ENCODE peak calls at places on chromosomes 2 and 18, in six cellular contexts. Z is NCI-H2081 treated with DMSO at 0.1 percent for 48 hours, G is uterus, B is amygdala, D is NAMALWA, F is H54. R is an unnamed sample.

GRCh38 chr2:226701052-226701451 is 98.6 kb downstream of the IRS1 start:
- DNase-seq in Z (no peak), G (no peak), B (no peak), D (no peak), F (no peak), R (no peak)

GRCh38 chr2:177726853-177727465 is 334.4 kb downstream of the AGPS start:
- DNase-seq in Z (no peak), G (no peak), B (no peak), D (no peak), F (no peak), R (no peak)

GRCh38 chr18:7946724-7947377 is 379.7 kb downstream of the PTPRM start:
- DNase-seq in Z (peak), G (no peak), B (peak), D (no peak), F (no peak), R (no peak)

GRCh38 chr2:98809878-98810587 is 79.1 kb upstream of the MGAT4A start:
- DNase-seq in Z (no peak), G (no peak), B (no peak), D (no peak), F (no peak), R (no peak)

GRCh38 chr2:234864518-234864917 is 87.3 kb upstream of the SH3BP4 start:
- DNase-seq in Z (no peak), G (no peak), B (no peak), D (no peak), F (no peak), R (no peak)

GRCh38 chr2:3134026-3134571 is 243.5 kb downstream of the EIPR1 start:
- DNase-seq in Z (no peak), G (no peak), B (no peak), D (no peak), F (no peak), R (no peak)

GRCh38 chr18:10278265-10278664 is 176.2 kb upstream of the APCDD1 start:
- DNase-seq in Z (no peak), G (no peak), B (no peak), D (no peak), F (no peak), R (no peak)

GRCh38 chr2:9336534-9337354 is 86.6 kb downstream of the ITGB1BP1 start:
- DNase-seq in Z (peak), G (peak), B (peak), D (peak), F (peak), R (no peak)

GRCh38 chr2:210356944-210357343 is 42.0 kb upstream of the MYL1 start:
- DNase-seq in Z (no peak), G (no peak), B (no peak), D (no peak), F (no peak), R (no peak)

GRCh38 chr2:126656311-126657145 is 570 bp downstream of the GYPC start:
- DNase-seq in Z (no peak), G (peak), B (no peak), D (peak), F (no peak), R (no peak)

GRCh38 chr2:109269956-109270757 is 141.2 kb downstream of the SH3RF3 start:
- DNase-seq in Z (no peak), G (no peak), B (no peak), D (no peak), F (no peak), R (no peak)

GRCh38 chr18:74963820-74964446 is 245.0 kb downstream of the PTGR3 start:
- DNase-seq in Z (peak), G (no peak), B (no peak), D (peak), F (no peak), R (peak)

GRCh38 chr18:31679133-31679731 is 5.1 kb downstream of the B4GALT6 start:
- DNase-seq in Z (no peak), G (no peak), B (no peak), D (no peak), F (peak), R (peak)

GRCh38 chr18:64720781-64721464 is 572.0 kb upstream of the LINC00305 start:
- DNase-seq in Z (no peak), G (no peak), B (no peak), D (no peak), F (no peak), R (no peak)

GRCh38 chr2:109409347-109410020 is 204.3 kb downstream of the SEPTIN10 start:
- DNase-seq in Z (no peak), G (no peak), B (peak), D (no peak), F (no peak), R (no peak)

GRCh38 chr2:213834331-213834730 is 550.1 kb downstream of the SPAG16 start:
- DNase-seq in Z (no peak), G (no peak), B (no peak), D (no peak), F (peak), R (no peak)

GRCh38 chr2:157355618-157356017 is 30.0 kb upstream of the ERMN start:
- DNase-seq in Z (no peak), G (no peak), B (no peak), D (no peak), F (no peak), R (no peak)

GRCh38 chr2:183068561-183068960 is 10.0 kb upstream of the DUSP19 start:
- DNase-seq in Z (no peak), G (no peak), B (no peak), D (no peak), F (no peak), R (no peak)

GRCh38 chr2:127625146-127625943 is 20.6 kb upstream of the GPR17 start:
- DNase-seq in Z (no peak), G (no peak), B (no peak), D (no peak), F (no peak), R (no peak)

GRCh38 chr18:50507120-50507590 is 52.7 kb upstream of the MAPK4 start:
- DNase-seq in Z (no peak), G (peak), B (no peak), D (peak), F (peak), R (no peak)

GRCh38 chr2:232245111-232245510 is 133.4 kb upstream of the ALPP start:
- DNase-seq in Z (no peak), G (no peak), B (no peak), D (no peak), F (no peak), R (no peak)

GRCh38 chr2:41958775-41959174 is 89.0 kb upstream of the PKDCC start:
- DNase-seq in Z (no peak), G (no peak), B (no peak), D (no peak), F (no peak), R (no peak)

GRCh38 chr2:217247511-217247910 is 387.6 kb upstream of the TNP1 start:
- DNase-seq in Z (no peak), G (no peak), B (no peak), D (no peak), F (no peak), R (no peak)

R was measured in Panc1.